ENCODE peak calls at places on chromosomes 12 and 14, in five cellular contexts. One of them, this sample, is unnamed. For H3K4me1, the result is how much of the 10 kb centered on the place peaks cover.

GRCh38 chr12:79689477-79690155 is 1.1 kb downstream of the PAWR start:
- DNase-seq in prostate gland: peak
- DNase-seq in IMR-90: peak
- DNase-seq in suprapubic skin: no peak
- DNase-seq in A549: peak
- DNase-seq in this sample: peak

GRCh38 chr12:76470028-76470939 is 89.3 kb downstream of the OSBPL8 start:
- DNase-seq in prostate gland: no peak
- DNase-seq in IMR-90: peak
- DNase-seq in suprapubic skin: no peak
- DNase-seq in A549: peak
- DNase-seq in this sample: no peak

GRCh38 chr14:56708704-56709103 is 101.6 kb downstream of the OTX2 start:
- DNase-seq in prostate gland: no peak
- DNase-seq in IMR-90: no peak
- DNase-seq in suprapubic skin: no peak
- DNase-seq in A549: no peak
- DNase-seq in this sample: no peak

GRCh38 chr12:64685605-64686004 is 73.6 kb downstream of the GNS start:
- DNase-seq in prostate gland: no peak
- DNase-seq in IMR-90: no peak
- DNase-seq in suprapubic skin: no peak
- DNase-seq in A549: no peak
- DNase-seq in this sample: no peak

GRCh38 chr14:31420013-31420318 is 384 bp downstream of the HEATR5A start:
- DNase-seq in prostate gland: peak
- DNase-seq in IMR-90: no peak
- DNase-seq in suprapubic skin: no peak
- DNase-seq in A549: peak
- DNase-seq in this sample: peak

GRCh38 chr12:45191239-45191638 is 24.7 kb upstream of the ANO6 start:
- DNase-seq in prostate gland: no peak
- DNase-seq in IMR-90: peak
- DNase-seq in suprapubic skin: no peak
- DNase-seq in A549: no peak
- DNase-seq in this sample: no peak

GRCh38 chr12:78584695-78585094 is 279.9 kb upstream of the SYT1 start:
- DNase-seq in prostate gland: no peak
- DNase-seq in IMR-90: peak
- DNase-seq in suprapubic skin: no peak
- DNase-seq in A549: no peak
- DNase-seq in this sample: no peak

GRCh38 chr12:115199831-115200230 is 515.9 kb upstream of the TBX3 start:
- DNase-seq in prostate gland: no peak
- DNase-seq in IMR-90: peak
- DNase-seq in suprapubic skin: no peak
- DNase-seq in A549: no peak
- DNase-seq in this sample: no peak

GRCh38 chr12:68036642-68037041 is 47.4 kb downstream of the IFNG-AS1 start:
- DNase-seq in prostate gland: no peak
- DNase-seq in IMR-90: no peak
- DNase-seq in suprapubic skin: no peak
- DNase-seq in A549: no peak
- DNase-seq in this sample: no peak

GRCh38 chr12:45192041-45192695 is 23.7 kb upstream of the ANO6 start:
- DNase-seq in prostate gland: no peak
- DNase-seq in IMR-90: peak
- DNase-seq in suprapubic skin: no peak
- DNase-seq in A549: peak
- DNase-seq in this sample: no peak

GRCh38 chr12:45674583-45674982 is 54.9 kb upstream of the ARID2 start:
- DNase-seq in prostate gland: no peak
- DNase-seq in IMR-90: peak
- DNase-seq in suprapubic skin: no peak
- DNase-seq in A549: no peak
- DNase-seq in this sample: peak

GRCh38 chr12:57817261-57817989 is 1.1 kb downstream of the AVIL start:
- DNase-seq in prostate gland: no peak
- DNase-seq in IMR-90: no peak
- DNase-seq in suprapubic skin: no peak
- DNase-seq in A549: no peak
- DNase-seq in this sample: no peak

GRCh38 chr12:71174825-71175224 is 17.0 kb upstream of the TSPAN8 start:
- DNase-seq in prostate gland: no peak
- DNase-seq in IMR-90: no peak
- DNase-seq in suprapubic skin: no peak
- DNase-seq in A549: no peak
- DNase-seq in this sample: no peak

GRCh38 chr12:130098301-130099005 is 63.8 kb upstream of the FZD10 start:
- DNase-seq in prostate gland: no peak
- DNase-seq in IMR-90: no peak
- DNase-seq in suprapubic skin: no peak
- DNase-seq in A549: no peak
- DNase-seq in this sample: no peak

GRCh38 chr14:54567634-54568561 is 970 bp downstream of the SAMD4A start:
- DNase-seq in prostate gland: peak
- DNase-seq in IMR-90: no peak
- DNase-seq in suprapubic skin: peak
- DNase-seq in A549: no peak
- DNase-seq in this sample: peak

GRCh38 chr14:33646692-33647260 is 304.1 kb downstream of the EGLN3 start:
- DNase-seq in prostate gland: no peak
- DNase-seq in IMR-90: peak
- DNase-seq in suprapubic skin: no peak
- DNase-seq in A549: no peak
- DNase-seq in this sample: no peak

GRCh38 chr12:52617403-52617785 is 965 bp downstream of the KRT73 start:
- DNase-seq in prostate gland: no peak
- DNase-seq in IMR-90: no peak
- DNase-seq in suprapubic skin: no peak
- DNase-seq in A549: no peak
- DNase-seq in this sample: no peak

GRCh38 chr12:118136559-118137003 is 657 bp downstream of the PEBP1 start:
- DNase-seq in prostate gland: peak
- DNase-seq in IMR-90: peak
- DNase-seq in suprapubic skin: peak
- DNase-seq in A549: peak
- DNase-seq in this sample: peak

GRCh38 chr14:99327050-99327449 is 55.1 kb upstream of the BCL11B start:
- DNase-seq in prostate gland: no peak
- DNase-seq in IMR-90: no peak
- DNase-seq in suprapubic skin: peak
- DNase-seq in A549: no peak
- DNase-seq in this sample: no peak

GRCh38 chr12:113173081-113173698 is 12.1 kb downstream of the DDX54 start:
- DNase-seq in prostate gland: no peak
- DNase-seq in IMR-90: no peak
- DNase-seq in suprapubic skin: no peak
- DNase-seq in A549: no peak
- DNase-seq in this sample: no peak

GRCh38 chr14:59511916-59512530 is 27.7 kb downstream of the JKAMP start:
- DNase-seq in prostate gland: no peak
- DNase-seq in IMR-90: no peak
- DNase-seq in suprapubic skin: no peak
- DNase-seq in A549: peak
- DNase-seq in this sample: no peak

GRCh38 chr12:52147367-52147972 is 44.3 kb downstream of the KRT80 start:
- DNase-seq in prostate gland: peak
- DNase-seq in IMR-90: peak
- DNase-seq in suprapubic skin: peak
- DNase-seq in A549: peak
- DNase-seq in this sample: peak

GRCh38 chr14:77040995-77041744 is 12.7 kb upstream of the IRF2BPL start:
- DNase-seq in prostate gland: no peak
- DNase-seq in IMR-90: no peak
- DNase-seq in suprapubic skin: no peak
- DNase-seq in A549: no peak
- DNase-seq in this sample: no peak

GRCh38 chr14:64522591-64523355 is 17.8 kb upstream of the HSPA2 start:
- DNase-seq in prostate gland: no peak
- DNase-seq in IMR-90: no peak
- DNase-seq in suprapubic skin: no peak
- DNase-seq in A549: no peak
- DNase-seq in this sample: no peak

GRCh38 chr12:666766-667308 is 3.6 kb upstream of the NINJ2 start:
- DNase-seq in prostate gland: no peak
- DNase-seq in IMR-90: peak
- DNase-seq in suprapubic skin: no peak
- DNase-seq in A549: no peak
- DNase-seq in this sample: no peak

GRCh38 chr14:104700224-104700623 is 10.8 kb downstream of the INF2 start:
- DNase-seq in prostate gland: no peak
- DNase-seq in IMR-90: no peak
- DNase-seq in suprapubic skin: no peak
- DNase-seq in A549: no peak
- DNase-seq in this sample: no peak
- H3K4me3 ChIP-seq in prostate gland: no peak
- H3K4me3 ChIP-seq in IMR-90: no peak
- H3K4me3 ChIP-seq in suprapubic skin: no peak
- H3K4me3 ChIP-seq in A549: no peak
- H3K4me3 ChIP-seq in this sample: no peak

GRCh38 chr12:26264215-26264838 is 69.0 kb downstream of the SSPN start:
- DNase-seq in prostate gland: no peak
- DNase-seq in IMR-90: no peak
- DNase-seq in suprapubic skin: no peak
- DNase-seq in A549: no peak
- DNase-seq in this sample: no peak
- TF ChIP-seq CTCF in prostate gland: no peak
- TF ChIP-seq CTCF in IMR-90: no peak
- TF ChIP-seq CTCF in suprapubic skin: no peak
- TF ChIP-seq CTCF in A549: no peak
- TF ChIP-seq CTCF in this sample: no peak

DNA sequence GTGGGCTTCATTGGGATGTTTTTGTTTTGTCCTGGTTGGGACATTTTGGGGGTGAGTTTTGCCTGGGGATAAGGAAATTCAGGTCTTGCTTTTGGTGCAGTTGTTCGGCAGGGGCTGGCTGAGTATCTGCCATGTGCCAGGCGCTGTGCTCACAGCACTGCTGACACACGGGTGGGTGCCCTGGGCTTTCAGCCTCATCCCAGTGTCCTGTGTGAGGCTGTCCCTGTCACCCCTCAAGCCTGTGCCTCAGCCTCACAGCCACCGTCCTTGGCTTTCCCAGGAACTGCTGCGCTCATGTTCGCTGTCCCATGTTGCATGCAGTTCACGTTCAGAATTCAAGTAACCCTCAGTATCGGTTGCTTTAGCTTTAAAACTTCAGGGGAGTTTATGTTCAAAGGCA is 24.9 kb downstream of the XRCC3 start:
- DNase-seq in prostate gland: no peak
- DNase-seq in IMR-90: no peak
- DNase-seq in suprapubic skin: no peak
- DNase-seq in A549: no peak
- DNase-seq in this sample: no peak
- H3K4me1 ChIP-seq in prostate gland: under half
- H3K4me1 ChIP-seq in IMR-90: under half
- H3K4me1 ChIP-seq in suprapubic skin: under half
- H3K4me1 ChIP-seq in A549: under half
- H3K4me1 ChIP-seq in this sample: under half

GRCh38 chr12:124387510-124387855 is 92.6 kb downstream of the RFLNA start:
- DNase-seq in prostate gland: no peak
- DNase-seq in IMR-90: no peak
- DNase-seq in suprapubic skin: no peak
- DNase-seq in A549: no peak
- DNase-seq in this sample: peak
- H3K4me3 ChIP-seq in prostate gland: peak
- H3K4me3 ChIP-seq in IMR-90: peak
- H3K4me3 ChIP-seq in suprapubic skin: peak
- H3K4me3 ChIP-seq in A549: peak
- H3K4me3 ChIP-seq in this sample: peak

DNA sequence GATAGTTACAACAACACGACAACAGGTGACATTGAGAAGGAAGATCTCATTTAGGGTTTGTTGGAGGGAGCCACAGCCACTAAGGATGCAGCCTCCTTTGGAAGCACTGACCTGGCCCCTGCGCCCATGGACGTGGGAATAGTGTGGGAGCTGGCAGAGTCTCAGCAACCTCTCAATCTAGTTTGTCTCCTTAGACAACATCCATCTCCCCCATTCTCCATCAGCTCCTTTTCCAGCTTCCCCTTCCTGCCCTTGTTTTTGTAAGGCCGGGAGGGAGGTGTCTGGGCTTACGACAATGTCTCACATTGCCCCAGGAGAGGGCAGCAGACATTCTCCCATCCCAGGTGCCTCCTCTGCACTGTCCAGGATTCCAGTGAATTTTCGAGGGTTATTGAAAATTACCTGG is 170.2 kb upstream of the PZP start:
- DNase-seq in prostate gland: no peak
- DNase-seq in IMR-90: no peak
- DNase-seq in suprapubic skin: no peak
- DNase-seq in A549: peak
- DNase-seq in this sample: no peak
- TF ChIP-seq CTCF in prostate gland: no peak
- TF ChIP-seq CTCF in IMR-90: no peak
- TF ChIP-seq CTCF in suprapubic skin: no peak
- TF ChIP-seq CTCF in A549: peak
- TF ChIP-seq CTCF in this sample: no peak

GRCh38 chr14:90521121-90521929 is 124.5 kb downstream of the CALM1 start:
- DNase-seq in prostate gland: no peak
- DNase-seq in IMR-90: no peak
- DNase-seq in suprapubic skin: no peak
- DNase-seq in A549: no peak
- DNase-seq in this sample: peak
- H3K4me1 ChIP-seq in prostate gland: under half
- H3K4me1 ChIP-seq in IMR-90: under half
- H3K4me1 ChIP-seq in suprapubic skin: half or more
- H3K4me1 ChIP-seq in A549: under half
- H3K4me1 ChIP-seq in this sample: half or more

GRCh38 chr14:60720962-60721330 is 3.2 kb downstream of the SIX4 start:
- DNase-seq in prostate gland: no peak
- DNase-seq in IMR-90: no peak
- DNase-seq in suprapubic skin: no peak
- DNase-seq in A549: no peak
- DNase-seq in this sample: no peak
- H3K4me3 ChIP-seq in prostate gland: peak
- H3K4me3 ChIP-seq in IMR-90: peak
- H3K4me3 ChIP-seq in suprapubic skin: peak
- H3K4me3 ChIP-seq in A549: no peak
- H3K4me3 ChIP-seq in this sample: peak

This sample was measured in stomach.